ENCODE peak calls at places on chromosome 20, in four cellular contexts. One of them, this sample, is unnamed.

GRCh38 chr20:20027284-20027683 is 10.1 kb downstream of the NAA20 start:
- DNase-seq in endothelial cell of umbilical vein: no peak
- DNase-seq in GM12878: no peak
- DNase-seq in HCT116: no peak
- DNase-seq in this sample: no peak

GRCh38 chr20:25149986-25150385 is 45.5 kb upstream of the ENTPD6 start:
- DNase-seq in GM12878: no peak
- DNase-seq in endothelial cell of umbilical vein: no peak
- DNase-seq in HCT116: no peak
- DNase-seq in this sample: no peak

GRCh38 chr20:33299111-33299603 is 16.1 kb downstream of the BPIFB1 start:
- DNase-seq in HCT116: peak
- DNase-seq in endothelial cell of umbilical vein: peak
- DNase-seq in GM12878: no peak
- DNase-seq in this sample: no peak

GRCh38 chr20:51494241-51495110 is 48.0 kb downstream of the NFATC2 start:
- DNase-seq in endothelial cell of umbilical vein: no peak
- DNase-seq in GM12878: no peak
- DNase-seq in HCT116: no peak
- DNase-seq in this sample: no peak

GRCh38 chr20:58702161-58702510 is 9.5 kb downstream of the NPEPL1 start:
- DNase-seq in HCT116: no peak
- DNase-seq in GM12878: no peak
- DNase-seq in endothelial cell of umbilical vein: no peak
- DNase-seq in this sample: no peak

GRCh38 chr20:2986466-2986865 is 57.0 kb upstream of the GNRH2 start:
- DNase-seq in endothelial cell of umbilical vein: no peak
- DNase-seq in HCT116: no peak
- DNase-seq in GM12878: no peak
- DNase-seq in this sample: no peak

GRCh38 chr20:35743693-35744491 is 1.8 kb upstream of the RBM39 start:
- DNase-seq in GM12878: no peak
- DNase-seq in endothelial cell of umbilical vein: peak
- DNase-seq in HCT116: no peak
- DNase-seq in this sample: no peak

GRCh38 chr20:18019068-18019467 is 38.6 kb downstream of the OVOL2 start:
- DNase-seq in endothelial cell of umbilical vein: no peak
- DNase-seq in HCT116: no peak
- DNase-seq in GM12878: no peak
- DNase-seq in this sample: no peak

GRCh38 chr20:47677314-47678129 is 107.8 kb downstream of the SULF2 start:
- DNase-seq in endothelial cell of umbilical vein: peak
- DNase-seq in HCT116: peak
- DNase-seq in GM12878: no peak
- DNase-seq in this sample: no peak

GRCh38 chr20:12237772-12238171 is 320.1 kb downstream of the BTBD3 start:
- DNase-seq in HCT116: no peak
- DNase-seq in endothelial cell of umbilical vein: no peak
- DNase-seq in GM12878: no peak
- DNase-seq in this sample: no peak

GRCh38 chr20:47701612-47702011 is 83.7 kb downstream of the SULF2 start:
- DNase-seq in endothelial cell of umbilical vein: no peak
- DNase-seq in GM12878: no peak
- DNase-seq in HCT116: no peak
- DNase-seq in this sample: no peak

GRCh38 chr20:40640667-40641066 is 48.4 kb downstream of the MAFB start:
- DNase-seq in GM12878: no peak
- DNase-seq in HCT116: no peak
- DNase-seq in endothelial cell of umbilical vein: no peak
- DNase-seq in this sample: no peak

GRCh38 chr20:19540401-19540800 is 217.7 kb upstream of the RIN2 start:
- DNase-seq in endothelial cell of umbilical vein: no peak
- DNase-seq in GM12878: no peak
- DNase-seq in HCT116: no peak
- DNase-seq in this sample: no peak

GRCh38 chr20:18662279-18662678 is 74.4 kb downstream of the DTD1 start:
- DNase-seq in endothelial cell of umbilical vein: no peak
- DNase-seq in GM12878: peak
- DNase-seq in HCT116: no peak
- DNase-seq in this sample: no peak

GRCh38 chr20:20366551-20366895 is 1.4 kb upstream of the INSM1 start:
- DNase-seq in HCT116: no peak
- DNase-seq in GM12878: no peak
- DNase-seq in endothelial cell of umbilical vein: no peak
- DNase-seq in this sample: no peak

GRCh38 chr20:21048841-21049273 is 57.3 kb downstream of the LINC00237 start:
- DNase-seq in HCT116: peak
- DNase-seq in endothelial cell of umbilical vein: peak
- DNase-seq in GM12878: no peak
- DNase-seq in this sample: no peak

GRCh38 chr20:53940883-53941546 is 129.4 kb downstream of the BCAS1 start:
- DNase-seq in GM12878: no peak
- DNase-seq in endothelial cell of umbilical vein: peak
- DNase-seq in HCT116: no peak
- DNase-seq in this sample: no peak

GRCh38 chr20:2379511-2380229 is 1.0 kb upstream of the TGM6 start:
- DNase-seq in endothelial cell of umbilical vein: no peak
- DNase-seq in GM12878: no peak
- DNase-seq in HCT116: no peak
- DNase-seq in this sample: peak

GRCh38 chr20:24488064-24488799 is 18.8 kb downstream of the SYNDIG1 start:
- DNase-seq in GM12878: no peak
- DNase-seq in endothelial cell of umbilical vein: no peak
- DNase-seq in HCT116: no peak
- DNase-seq in this sample: no peak

GRCh38 chr20:52342913-52343312 is 151.3 kb upstream of the ZFP64 start:
- DNase-seq in HCT116: no peak
- DNase-seq in GM12878: no peak
- DNase-seq in endothelial cell of umbilical vein: no peak
- DNase-seq in this sample: no peak

GRCh38 chr20:9912858-9913434 is 74.1 kb upstream of the PAK5 start:
- DNase-seq in HCT116: peak
- DNase-seq in endothelial cell of umbilical vein: peak
- DNase-seq in GM12878: no peak
- DNase-seq in this sample: peak

GRCh38 chr20:58169441-58169840 is 59.0 kb downstream of the ANKRD60 start:
- DNase-seq in GM12878: no peak
- DNase-seq in HCT116: no peak
- DNase-seq in endothelial cell of umbilical vein: no peak
- DNase-seq in this sample: no peak

GRCh38 chr20:23446505-23446904 is 6.2 kb downstream of the CST11 start:
- DNase-seq in GM12878: peak
- DNase-seq in HCT116: peak
- DNase-seq in endothelial cell of umbilical vein: peak
- DNase-seq in this sample: no peak

GRCh38 chr20:12265662-12266061 is 348.0 kb downstream of the BTBD3 start:
- DNase-seq in GM12878: no peak
- DNase-seq in endothelial cell of umbilical vein: no peak
- DNase-seq in HCT116: no peak
- DNase-seq in this sample: no peak

GRCh38 chr20:58446264-58446937 is 57.4 kb downstream of the VAPB start:
- DNase-seq in endothelial cell of umbilical vein: no peak
- DNase-seq in GM12878: no peak
- DNase-seq in HCT116: no peak
- DNase-seq in this sample: no peak

GRCh38 chr20:45592574-45593189 is 13.6 kb upstream of the WFDC8 start:
- DNase-seq in HCT116: peak
- DNase-seq in GM12878: no peak
- DNase-seq in endothelial cell of umbilical vein: peak
- DNase-seq in this sample: peak

GRCh38 chr20:1472556-1473243 is 6.1 kb upstream of the NSFL1C start:
- DNase-seq in HCT116: no peak
- DNase-seq in endothelial cell of umbilical vein: no peak
- DNase-seq in GM12878: no peak
- DNase-seq in this sample: no peak

GRCh38 chr20:43938932-43939761 is 24.5 kb downstream of the TOX2 start:
- DNase-seq in endothelial cell of umbilical vein: peak
- DNase-seq in HCT116: no peak
- DNase-seq in GM12878: no peak
- DNase-seq in this sample: no peak

GRCh38 chr20:50824137-50824536 is 29.3 kb downstream of the BCAS4 start:
- DNase-seq in GM12878: no peak
- DNase-seq in endothelial cell of umbilical vein: no peak
- DNase-seq in HCT116: no peak
- DNase-seq in this sample: no peak

GRCh38 chr20:49835031-49835430 is 22.4 kb downstream of the SLC9A8 start:
- DNase-seq in HCT116: no peak
- DNase-seq in endothelial cell of umbilical vein: no peak
- DNase-seq in GM12878: no peak
- DNase-seq in this sample: no peak

GRCh38 chr20:6868864-6869263 is 101.4 kb downstream of the BMP2 start:
- DNase-seq in GM12878: no peak
- DNase-seq in HCT116: no peak
- DNase-seq in endothelial cell of umbilical vein: no peak
- DNase-seq in this sample: no peak

GRCh38 chr20:22180244-22180643 is 404.1 kb downstream of the FOXA2 start:
- DNase-seq in GM12878: no peak
- DNase-seq in endothelial cell of umbilical vein: no peak
- DNase-seq in HCT116: no peak
- DNase-seq in this sample: no peak

GRCh38 chr20:54566224-54566750 is 90.9 kb downstream of the DOK5 start:
- DNase-seq in HCT116: no peak
- DNase-seq in endothelial cell of umbilical vein: no peak
- DNase-seq in GM12878: no peak
- DNase-seq in this sample: no peak

GRCh38 chr20:46572181-46572580 is 21.7 kb upstream of the OCSTAMP start:
- DNase-seq in HCT116: no peak
- DNase-seq in GM12878: no peak
- DNase-seq in endothelial cell of umbilical vein: peak
- DNase-seq in this sample: no peak

GRCh38 chr20:56222945-56223344 is 25.6 kb upstream of the MC3R start:
- DNase-seq in endothelial cell of umbilical vein: no peak
- DNase-seq in GM12878: no peak
- DNase-seq in HCT116: no peak
- DNase-seq in this sample: no peak

DNA sequence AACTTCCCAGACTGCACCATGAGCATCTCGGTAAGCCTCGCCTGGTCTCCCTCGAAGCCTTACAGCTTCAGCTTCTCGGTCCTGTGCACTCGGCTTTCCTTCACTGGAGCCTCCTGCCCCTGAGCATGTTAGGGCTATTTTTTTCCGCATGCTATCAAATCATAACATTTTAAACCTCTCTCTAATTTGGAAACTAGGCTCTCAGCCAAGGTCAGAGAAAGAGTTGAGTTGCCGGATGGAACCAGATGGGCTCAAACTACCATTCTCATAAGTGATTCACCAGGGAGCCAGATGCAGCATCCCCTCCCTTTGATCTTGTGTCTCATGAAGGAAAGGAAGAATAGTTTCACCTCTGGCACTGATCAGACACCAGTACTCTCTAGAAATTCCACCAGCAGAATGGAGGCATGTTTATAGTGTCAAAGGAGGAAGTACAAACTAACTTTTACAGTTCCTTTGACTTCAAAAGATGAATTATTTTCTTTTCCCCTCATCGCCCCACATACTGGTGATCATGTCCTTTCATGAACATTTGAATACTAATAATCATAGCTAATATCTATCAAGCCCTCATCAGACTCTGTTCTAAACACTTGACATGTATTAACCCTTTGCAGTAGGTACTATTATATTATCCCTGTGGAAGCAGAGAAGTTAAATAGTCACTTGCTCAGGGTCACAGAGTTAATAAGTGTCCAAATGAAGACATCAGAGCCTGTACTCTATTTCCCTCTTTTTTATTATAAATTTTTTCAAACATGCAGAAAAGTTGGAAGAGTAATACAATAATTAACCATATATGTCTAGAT is 46.7 kb downstream of the MAP1LC3A start:
- DNase-seq in endothelial cell of umbilical vein: peak
- DNase-seq in HCT116: no peak
- DNase-seq in GM12878: no peak
- DNase-seq in this sample: no peak
- TF ChIP-seq POLR2AphosphoS5 in endothelial cell of umbilical vein: no peak
- TF ChIP-seq POLR2AphosphoS5 in HCT116: no peak
- TF ChIP-seq POLR2AphosphoS5 in GM12878: no peak
- TF ChIP-seq POLR2AphosphoS5 in this sample: no peak

DNA sequence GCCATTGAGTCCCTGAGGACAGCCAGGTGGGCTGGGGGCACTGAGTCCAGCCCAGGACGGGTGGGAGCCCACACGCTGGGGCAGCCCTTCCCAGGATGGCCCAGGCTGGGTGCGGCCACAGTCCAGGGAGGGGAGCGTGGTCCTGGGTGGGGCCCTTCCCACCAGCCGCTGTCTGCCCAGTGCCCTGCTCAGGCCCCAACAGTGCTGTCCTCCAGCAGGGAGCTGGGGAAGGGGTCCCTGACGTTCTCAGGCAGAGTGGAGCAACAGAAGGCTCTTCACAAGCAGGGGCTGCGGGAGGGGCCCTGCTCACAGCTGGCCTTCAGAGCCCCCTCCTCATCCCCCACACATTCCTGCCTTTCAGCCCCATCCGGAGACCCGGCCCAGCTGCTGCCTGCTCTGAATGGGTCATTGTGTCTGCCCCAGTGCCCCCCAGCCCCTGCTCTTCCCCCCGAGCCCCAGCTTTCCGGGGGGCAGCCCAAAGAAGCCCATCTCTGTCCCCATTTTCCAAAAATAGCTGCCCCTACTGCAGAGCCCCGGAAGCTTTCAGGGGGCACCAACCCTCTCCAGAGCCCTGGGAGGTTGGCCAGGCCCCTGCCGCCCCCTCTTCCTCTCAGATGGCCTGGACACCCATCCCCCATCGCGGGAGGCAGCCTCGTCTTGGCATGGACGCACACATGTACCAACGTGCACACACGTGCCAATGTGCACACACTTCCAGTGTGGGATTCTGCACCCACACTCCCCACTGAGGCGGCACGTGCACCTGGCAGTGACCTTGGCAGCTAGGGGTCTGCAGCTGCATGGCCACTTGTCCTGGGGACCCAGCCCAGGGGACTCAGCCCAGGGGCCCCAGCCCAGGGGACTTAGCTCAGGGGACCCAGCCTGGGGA is 3.7 kb downstream of the COL20A1 start:
- DNase-seq in GM12878: no peak
- DNase-seq in HCT116: no peak
- DNase-seq in endothelial cell of umbilical vein: no peak
- DNase-seq in this sample: no peak
- TF ChIP-seq EZH2 in GM12878: no peak
- TF ChIP-seq EZH2 in HCT116: no peak
- TF ChIP-seq EZH2 in endothelial cell of umbilical vein: no peak
- TF ChIP-seq EZH2 in this sample: no peak

DNA sequence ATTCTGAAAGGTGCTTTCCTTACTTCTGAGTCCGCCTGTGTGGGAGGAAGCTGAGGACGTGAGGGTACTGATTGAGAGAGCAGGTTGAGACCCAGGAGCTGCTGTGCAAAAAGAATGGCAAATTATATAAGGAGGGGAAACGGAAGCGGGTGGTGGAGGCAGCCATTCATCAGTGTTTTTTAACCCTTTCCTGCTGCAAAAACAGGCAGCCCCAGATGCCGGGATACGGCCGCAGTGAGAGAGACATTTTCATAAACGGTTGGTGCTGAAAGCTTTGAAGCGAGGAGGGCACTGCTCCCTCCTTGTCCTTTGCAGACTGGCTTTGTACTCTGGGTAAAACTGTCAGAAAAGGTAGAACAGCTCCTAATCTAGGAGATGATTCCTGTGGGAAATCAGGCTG is 56.4 kb downstream of the TTI1 start:
- DNase-seq in GM12878: no peak
- DNase-seq in endothelial cell of umbilical vein: no peak
- DNase-seq in HCT116: no peak
- DNase-seq in this sample: no peak
- H3K9ac ChIP-seq in GM12878: no peak
- H3K9ac ChIP-seq in endothelial cell of umbilical vein: no peak
- H3K9ac ChIP-seq in HCT116: no peak
- H3K9ac ChIP-seq in this sample: no peak

GRCh38 chr20:37192137-37192854 is 12.9 kb upstream of the MROH8 start:
- DNase-seq in HCT116: peak
- DNase-seq in GM12878: no peak
- DNase-seq in endothelial cell of umbilical vein: peak
- DNase-seq in this sample: no peak
- TF ChIP-seq POLR2AphosphoS5 in HCT116: no peak
- TF ChIP-seq POLR2AphosphoS5 in GM12878: no peak
- TF ChIP-seq POLR2AphosphoS5 in endothelial cell of umbilical vein: no peak
- TF ChIP-seq POLR2AphosphoS5 in this sample: no peak

This sample was measured in SK-N-MC.